ENCODE peak calls at places on chromosome 5, in nine cellular contexts. One of them, this sample, is unnamed.

GRCh38 chr5:96256795-96257470 is 176.1 kb downstream of the PCSK1 start:
- DNase-seq in neuronal stem cell: no peak
- DNase-seq in CD8-positive, alpha-beta T cell: no peak
- DNase-seq in psoas muscle: peak; percentile 17
- DNase-seq in testis: no peak
- DNase-seq in adipocyte: peak; percentile 42
- DNase-seq in astrocyte: peak; percentile 96
- DNase-seq in brain microvascular endothelial cell: peak; percentile 89
- DNase-seq in K562: no peak
- DNase-seq in this sample: no peak

GRCh38 chr5:378301-378891 is 56.9 kb downstream of the AHRR start:
- DNase-seq in neuronal stem cell: no peak
- DNase-seq in CD8-positive, alpha-beta T cell: peak; percentile 27
- DNase-seq in psoas muscle: no peak
- DNase-seq in testis: no peak
- DNase-seq in adipocyte: no peak
- DNase-seq in astrocyte: peak; percentile 72
- DNase-seq in brain microvascular endothelial cell: peak; percentile 80
- DNase-seq in K562: no peak
- DNase-seq in this sample: no peak

GRCh38 chr5:98927988-98928801 is 612 bp downstream of the CHD1 start:
- DNase-seq in neuronal stem cell: peak; percentile 53
- DNase-seq in CD8-positive, alpha-beta T cell: peak; percentile 44
- DNase-seq in psoas muscle: peak; percentile 77
- DNase-seq in testis: peak; percentile 79
- DNase-seq in adipocyte: peak; percentile 94
- DNase-seq in astrocyte: peak; percentile 59
- DNase-seq in brain microvascular endothelial cell: peak; percentile 26
- DNase-seq in K562: peak; percentile 72
- DNase-seq in this sample: no peak

GRCh38 chr5:162496080-162496808 is 428.7 kb downstream of the GABRG2 start:
- DNase-seq in neuronal stem cell: no peak
- DNase-seq in CD8-positive, alpha-beta T cell: no peak
- DNase-seq in psoas muscle: no peak
- DNase-seq in testis: no peak
- DNase-seq in adipocyte: no peak
- DNase-seq in astrocyte: no peak
- DNase-seq in brain microvascular endothelial cell: no peak
- DNase-seq in K562: no peak
- DNase-seq in this sample: no peak

GRCh38 chr5:172846677-172847076 is 12.6 kb downstream of the ERGIC1 start:
- DNase-seq in neuronal stem cell: no peak
- DNase-seq in CD8-positive, alpha-beta T cell: no peak
- DNase-seq in psoas muscle: no peak
- DNase-seq in testis: no peak
- DNase-seq in adipocyte: no peak
- DNase-seq in astrocyte: no peak
- DNase-seq in brain microvascular endothelial cell: no peak
- DNase-seq in K562: no peak
- DNase-seq in this sample: no peak

GRCh38 chr5:138568061-138568824 is 7.0 kb downstream of the HSPA9 start:
- DNase-seq in neuronal stem cell: no peak
- DNase-seq in CD8-positive, alpha-beta T cell: no peak
- DNase-seq in psoas muscle: no peak
- DNase-seq in testis: no peak
- DNase-seq in adipocyte: no peak
- DNase-seq in astrocyte: peak; percentile 57
- DNase-seq in brain microvascular endothelial cell: peak; percentile 65
- DNase-seq in K562: no peak
- DNase-seq in this sample: no peak

GRCh38 chr5:157076558-157076957 is 17.6 kb upstream of the HAVCR1 start:
- DNase-seq in neuronal stem cell: no peak
- DNase-seq in CD8-positive, alpha-beta T cell: no peak
- DNase-seq in psoas muscle: no peak
- DNase-seq in testis: peak; percentile 24
- DNase-seq in adipocyte: peak; percentile 75
- DNase-seq in astrocyte: peak; percentile 49
- DNase-seq in brain microvascular endothelial cell: peak; percentile 29
- DNase-seq in K562: no peak
- DNase-seq in this sample: no peak

GRCh38 chr5:10507575-10508024 is 56.3 kb upstream of the ANKRD33B start:
- DNase-seq in neuronal stem cell: no peak
- DNase-seq in CD8-positive, alpha-beta T cell: no peak
- DNase-seq in psoas muscle: no peak
- DNase-seq in testis: no peak
- DNase-seq in adipocyte: no peak
- DNase-seq in astrocyte: peak; percentile 38
- DNase-seq in brain microvascular endothelial cell: no peak
- DNase-seq in K562: no peak
- DNase-seq in this sample: no peak

GRCh38 chr5:179754024-179754423 is 21.4 kb downstream of the MAML1 start:
- DNase-seq in neuronal stem cell: no peak
- DNase-seq in CD8-positive, alpha-beta T cell: no peak
- DNase-seq in psoas muscle: no peak
- DNase-seq in testis: no peak
- DNase-seq in adipocyte: no peak
- DNase-seq in astrocyte: no peak
- DNase-seq in brain microvascular endothelial cell: no peak
- DNase-seq in K562: no peak
- DNase-seq in this sample: no peak

GRCh38 chr5:170917113-170917512 is 55.3 kb downstream of the RANBP17 start:
- DNase-seq in neuronal stem cell: no peak
- DNase-seq in CD8-positive, alpha-beta T cell: no peak
- DNase-seq in psoas muscle: no peak
- DNase-seq in testis: no peak
- DNase-seq in adipocyte: peak; percentile 69
- DNase-seq in astrocyte: no peak
- DNase-seq in brain microvascular endothelial cell: no peak
- DNase-seq in K562: no peak
- DNase-seq in this sample: no peak

GRCh38 chr5:100777680-100778281 is 125.3 kb downstream of the ST8SIA4 start:
- DNase-seq in neuronal stem cell: no peak
- DNase-seq in CD8-positive, alpha-beta T cell: no peak
- DNase-seq in psoas muscle: no peak
- DNase-seq in testis: peak; percentile 30
- DNase-seq in adipocyte: peak; percentile 88
- DNase-seq in astrocyte: peak; percentile 82
- DNase-seq in brain microvascular endothelial cell: peak; percentile 75
- DNase-seq in K562: no peak
- DNase-seq in this sample: no peak

GRCh38 chr5:370959-371810 is 49.7 kb downstream of the AHRR start:
- DNase-seq in neuronal stem cell: no peak
- DNase-seq in CD8-positive, alpha-beta T cell: peak; percentile 8
- DNase-seq in psoas muscle: no peak
- DNase-seq in testis: peak; percentile 5
- DNase-seq in adipocyte: no peak
- DNase-seq in astrocyte: no peak
- DNase-seq in brain microvascular endothelial cell: no peak
- DNase-seq in K562: no peak
- DNase-seq in this sample: no peak

GRCh38 chr5:83516962-83517750 is 45.6 kb downstream of the VCAN start:
- DNase-seq in neuronal stem cell: no peak
- DNase-seq in CD8-positive, alpha-beta T cell: no peak
- DNase-seq in psoas muscle: no peak
- DNase-seq in testis: no peak
- DNase-seq in adipocyte: peak; percentile 60
- DNase-seq in astrocyte: no peak
- DNase-seq in brain microvascular endothelial cell: no peak
- DNase-seq in K562: no peak
- DNase-seq in this sample: no peak
- H3K36me3 ChIP-seq in neuronal stem cell: peaks cover 100% of the 10 kb centered on the region
- H3K36me3 ChIP-seq in CD8-positive, alpha-beta T cell: no peaks in the 10 kb centered on the region
- H3K36me3 ChIP-seq in psoas muscle: no peaks in the 10 kb centered on the region
- H3K36me3 ChIP-seq in testis: no peaks in the 10 kb centered on the region
- H3K36me3 ChIP-seq in adipocyte: peaks cover 53% of the 10 kb centered on the region
- H3K36me3 ChIP-seq in astrocyte: peaks cover 80% of the 10 kb centered on the region
- H3K36me3 ChIP-seq in brain microvascular endothelial cell: peaks cover 73% of the 10 kb centered on the region
- H3K36me3 ChIP-seq in K562: no peaks in the 10 kb centered on the region
- H3K36me3 ChIP-seq in this sample: peaks cover 21% of the 10 kb centered on the region

GRCh38 chr5:43066799-43067741 is 27.0 kb upstream of the ANXA2R start:
- DNase-seq in neuronal stem cell: peak; percentile 93
- DNase-seq in CD8-positive, alpha-beta T cell: peak; percentile 92
- DNase-seq in psoas muscle: peak; percentile 88
- DNase-seq in testis: peak; percentile 96
- DNase-seq in adipocyte: peak; percentile 87
- DNase-seq in astrocyte: peak; percentile 88
- DNase-seq in brain microvascular endothelial cell: peak; percentile 84
- DNase-seq in K562: peak; percentile 45
- DNase-seq in this sample: peak; percentile 43

GRCh38 chr5:43066231-43066798 is 26.2 kb upstream of the ANXA2R start:
- DNase-seq in neuronal stem cell: peak; percentile 73
- DNase-seq in CD8-positive, alpha-beta T cell: peak; percentile 75
- DNase-seq in psoas muscle: peak; percentile 78
- DNase-seq in testis: peak; percentile 82
- DNase-seq in adipocyte: peak; percentile 81
- DNase-seq in astrocyte: peak; percentile 50
- DNase-seq in brain microvascular endothelial cell: peak; percentile 47
- DNase-seq in K562: peak; percentile 65
- DNase-seq in this sample: peak; percentile 31

GRCh38 chr5:43065384-43066230 is 25.5 kb upstream of the ANXA2R start:
- DNase-seq in neuronal stem cell: peak; percentile 20
- DNase-seq in CD8-positive, alpha-beta T cell: peak; percentile 68
- DNase-seq in psoas muscle: peak; percentile 78
- DNase-seq in testis: peak; percentile 63
- DNase-seq in adipocyte: peak; percentile 76
- DNase-seq in astrocyte: peak; percentile 53
- DNase-seq in brain microvascular endothelial cell: peak; percentile 63
- DNase-seq in K562: no peak
- DNase-seq in this sample: no peak

GRCh38 chr5:43063731-43064171 is 23.6 kb upstream of the ANXA2R start:
- DNase-seq in neuronal stem cell: no peak
- DNase-seq in CD8-positive, alpha-beta T cell: no peak
- DNase-seq in psoas muscle: peak; percentile 37
- DNase-seq in testis: no peak
- DNase-seq in adipocyte: no peak
- DNase-seq in astrocyte: no peak
- DNase-seq in brain microvascular endothelial cell: peak; percentile 59
- DNase-seq in K562: peak; percentile 32
- DNase-seq in this sample: no peak

DNA sequence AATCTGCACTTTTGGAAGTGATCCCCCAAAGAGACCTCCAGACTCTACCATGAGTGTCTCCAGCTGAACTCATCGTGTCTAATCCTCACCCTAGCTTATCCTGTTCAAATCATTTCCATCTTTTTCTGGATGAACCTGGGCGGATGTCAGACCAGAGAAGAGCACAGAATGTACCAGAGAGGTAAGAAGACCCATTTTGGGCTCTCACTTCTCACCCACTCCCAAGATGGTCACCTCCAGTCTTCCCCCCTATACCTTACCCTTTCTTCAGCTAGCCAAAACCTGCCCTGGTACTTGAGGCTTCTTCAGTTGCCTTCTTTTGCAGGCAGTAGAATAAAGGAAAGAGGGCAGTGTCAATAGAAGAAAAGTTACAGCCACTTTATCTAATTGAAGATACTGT is 27.9 kb upstream of the ANXA2R start:
- DNase-seq in neuronal stem cell: no peak
- DNase-seq in CD8-positive, alpha-beta T cell: no peak
- DNase-seq in psoas muscle: no peak
- DNase-seq in testis: no peak
- DNase-seq in adipocyte: no peak
- DNase-seq in astrocyte: no peak
- DNase-seq in brain microvascular endothelial cell: no peak
- DNase-seq in K562: no peak
- DNase-seq in this sample: no peak
- H3K4me3 ChIP-seq in neuronal stem cell: no peak overlapping the region
- H3K4me3 ChIP-seq in CD8-positive, alpha-beta T cell: peak overlapping the region; percentile 87
- H3K4me3 ChIP-seq in psoas muscle: peak overlapping the region; percentile 94
- H3K4me3 ChIP-seq in testis: no peak overlapping the region
- H3K4me3 ChIP-seq in adipocyte: peak overlapping the region; percentile 84
- H3K4me3 ChIP-seq in astrocyte: peak overlapping the region; percentile 79
- H3K4me3 ChIP-seq in brain microvascular endothelial cell: peak overlapping the region; percentile 68
- H3K4me3 ChIP-seq in K562: peak overlapping the region; percentile 80
- H3K4me3 ChIP-seq in this sample: no peak overlapping the region

DNA sequence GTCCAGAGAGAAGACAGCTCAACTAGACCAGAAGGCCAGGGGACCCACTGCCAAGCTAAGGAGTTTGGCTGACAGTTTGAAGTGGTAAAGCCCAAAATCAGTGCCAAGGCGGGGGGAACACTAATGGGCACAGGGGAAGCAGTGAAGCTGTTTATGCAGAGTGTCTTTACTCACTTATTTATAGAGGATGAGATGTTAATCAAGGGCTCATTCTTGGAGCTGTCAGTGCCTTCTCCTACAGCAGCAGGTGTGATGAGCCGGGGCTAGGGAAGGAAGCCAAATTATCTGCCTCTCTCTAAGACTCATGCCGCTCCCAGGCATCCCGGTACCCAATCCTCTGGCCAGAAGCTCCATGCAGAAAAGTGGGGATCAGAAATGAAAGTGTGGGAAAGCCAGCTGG is 75.2 kb upstream of the GALNT10 start:
- DNase-seq in neuronal stem cell: no peak
- DNase-seq in CD8-positive, alpha-beta T cell: no peak
- DNase-seq in psoas muscle: no peak
- DNase-seq in testis: no peak
- DNase-seq in adipocyte: no peak
- DNase-seq in astrocyte: no peak
- DNase-seq in brain microvascular endothelial cell: no peak
- DNase-seq in K562: no peak
- DNase-seq in this sample: no peak
- H3K36me3 ChIP-seq in neuronal stem cell: no peaks in the 10 kb centered on the region
- H3K36me3 ChIP-seq in CD8-positive, alpha-beta T cell: no peaks in the 10 kb centered on the region
- H3K36me3 ChIP-seq in psoas muscle: no peaks in the 10 kb centered on the region
- H3K36me3 ChIP-seq in testis: no peaks in the 10 kb centered on the region
- H3K36me3 ChIP-seq in adipocyte: no peaks in the 10 kb centered on the region
- H3K36me3 ChIP-seq in astrocyte: no peaks in the 10 kb centered on the region
- H3K36me3 ChIP-seq in brain microvascular endothelial cell: no peaks in the 10 kb centered on the region
- H3K36me3 ChIP-seq in K562: no peaks in the 10 kb centered on the region
- H3K36me3 ChIP-seq in this sample: no peaks in the 10 kb centered on the region

DNA sequence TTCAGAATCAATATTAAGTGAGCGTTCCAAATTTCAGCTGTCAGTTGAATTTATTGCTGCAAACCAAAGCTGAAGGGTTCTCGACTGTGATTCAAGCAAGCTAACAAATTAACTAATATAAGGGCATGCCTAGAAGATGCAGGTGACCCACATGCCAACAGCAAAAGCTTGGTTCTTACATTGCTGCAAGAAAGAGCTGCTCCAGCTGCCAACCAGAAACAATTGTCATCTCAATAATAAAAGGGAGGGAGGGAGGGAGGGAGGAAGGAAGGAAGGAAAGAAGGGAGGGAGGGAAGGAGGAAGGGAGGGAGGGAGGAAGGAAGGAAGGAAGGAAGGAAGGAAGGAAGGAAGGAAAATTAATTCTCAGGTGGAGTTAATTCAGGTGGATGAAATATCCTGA is 517.5 kb upstream of the WWC1 start:
- DNase-seq in neuronal stem cell: no peak
- DNase-seq in CD8-positive, alpha-beta T cell: no peak
- DNase-seq in psoas muscle: no peak
- DNase-seq in testis: no peak
- DNase-seq in adipocyte: no peak
- DNase-seq in astrocyte: no peak
- DNase-seq in brain microvascular endothelial cell: no peak
- DNase-seq in K562: no peak
- DNase-seq in this sample: no peak
- H3K4me3 ChIP-seq in neuronal stem cell: no peak overlapping the region
- H3K4me3 ChIP-seq in CD8-positive, alpha-beta T cell: no peak overlapping the region
- H3K4me3 ChIP-seq in psoas muscle: no peak overlapping the region
- H3K4me3 ChIP-seq in testis: no peak overlapping the region
- H3K4me3 ChIP-seq in adipocyte: no peak overlapping the region
- H3K4me3 ChIP-seq in astrocyte: no peak overlapping the region
- H3K4me3 ChIP-seq in brain microvascular endothelial cell: no peak overlapping the region
- H3K4me3 ChIP-seq in K562: no peak overlapping the region
- H3K4me3 ChIP-seq in this sample: no peak overlapping the region

GRCh38 chr5:176902102-176902814 is 3.1 kb upstream of the HK3 start:
- DNase-seq in neuronal stem cell: no peak
- DNase-seq in CD8-positive, alpha-beta T cell: no peak
- DNase-seq in psoas muscle: no peak
- DNase-seq in testis: no peak
- DNase-seq in adipocyte: no peak
- DNase-seq in astrocyte: no peak
- DNase-seq in brain microvascular endothelial cell: no peak
- DNase-seq in K562: no peak
- DNase-seq in this sample: no peak
- H3K36me3 ChIP-seq in neuronal stem cell: peaks cover 61% of the 10 kb centered on the region
- H3K36me3 ChIP-seq in CD8-positive, alpha-beta T cell: peaks cover 27% of the 10 kb centered on the region
- H3K36me3 ChIP-seq in psoas muscle: peaks cover 16% of the 10 kb centered on the region
- H3K36me3 ChIP-seq in testis: no peaks in the 10 kb centered on the region
- H3K36me3 ChIP-seq in adipocyte: peaks cover 54% of the 10 kb centered on the region
- H3K36me3 ChIP-seq in astrocyte: peaks cover 45% of the 10 kb centered on the region
- H3K36me3 ChIP-seq in brain microvascular endothelial cell: peaks cover 33% of the 10 kb centered on the region
- H3K36me3 ChIP-seq in K562: peaks cover 54% of the 10 kb centered on the region
- H3K36me3 ChIP-seq in this sample: peaks cover 9% of the 10 kb centered on the region